ENCODE peak calls at places on chromosomes 2 and 18, in four cellular contexts. I, M, N and W are unnamed samples.
A peak's percentile ranks its signal among the peaks of the same experiment; 100 is the strongest.

GRCh38 chr2:51710222-51710621 is 678.3 kb upstream of the NRXN1 start:
- DNase-seq in M (no peak), I (peak; percentile 12), N (no peak), W (no peak)

GRCh38 chr2:213119061-213119809 is 32.2 kb downstream of the IKZF2 start:
- DNase-seq in I (no peak), M (no peak), N (no peak), W (no peak)

GRCh38 chr2:176545627-176546026 is 276.4 kb downstream of the MTX2 start:
- DNase-seq in I (no peak), N (no peak), M (no peak), W (no peak)

GRCh38 chr2:230358305-230358704 is 31.3 kb downstream of the SP140L start:
- DNase-seq in I (no peak), N (no peak), M (no peak), W (no peak)

GRCh38 chr2:239966848-239967136 is 58.4 kb downstream of the NDUFA10 start:
- DNase-seq in N (no peak), I (no peak), M (no peak), W (peak; percentile 30)

GRCh38 chr2:104004818-104005217 is 849.1 kb upstream of the POU3F3 start:
- DNase-seq in I (no peak), N (no peak), M (no peak), W (no peak)

GRCh38 chr2:30348825-30349224 is 98.2 kb upstream of the LCLAT1 start:
- DNase-seq in N (no peak), I (no peak), M (no peak), W (no peak)

GRCh38 chr2:138522556-138522955 is 21.0 kb downstream of the SPOPL start:
- DNase-seq in I (no peak), N (no peak), M (no peak), W (no peak)

GRCh38 chr2:393711-394696 is 106.1 kb upstream of the ALKAL2 start:
- DNase-seq in N (no peak), M (no peak), I (no peak), W (no peak)

GRCh38 chr18:22585333-22585732 is 167.6 kb upstream of the CTAGE1 start:
- DNase-seq in M (no peak), I (no peak), N (no peak), W (no peak)

GRCh38 chr2:10316336-10316735 is 13.6 kb downstream of the HPCAL1 start:
- DNase-seq in N (no peak), M (no peak), I (no peak), W (no peak)

GRCh38 chr2:69177063-69177771 is 164.2 kb downstream of the ANTXR1 start:
- DNase-seq in I (no peak), N (peak; percentile 75), M (peak; percentile 83), W (peak; percentile 25)

GRCh38 chr2:112204411-112204810 is 50.4 kb downstream of the ZC3H8 start:
- DNase-seq in M (no peak), N (no peak), I (peak; percentile 21), W (no peak)

GRCh38 chr2:43138441-43138840 is 88.0 kb downstream of the ZFP36L2 start:
- DNase-seq in N (no peak), M (no peak), I (no peak), W (no peak)

GRCh38 chr2:238600506-238601432 is 174.0 kb downstream of the ASB1 start:
- DNase-seq in I (no peak), M (no peak), N (no peak), W (no peak)

GRCh38 chr2:188634656-188635055 is 339.5 kb upstream of the COL3A1 start:
- DNase-seq in I (no peak), N (no peak), M (no peak), W (no peak)

GRCh38 chr2:85611217-85611704 is 605 bp downstream of the C2orf68 start:
- DNase-seq in I (no peak), M (no peak), N (no peak), W (no peak)

GRCh38 chr2:225402200-225402776 is 2.8 kb downstream of the NYAP2 start:
- DNase-seq in M (no peak), I (no peak), N (no peak), W (no peak)

GRCh38 chr18:51342815-51343214 is 145.3 kb upstream of the MEX3C start:
- DNase-seq in N (no peak), I (no peak), M (no peak), W (no peak)

GRCh38 chr2:239598732-239599090 is 197.9 kb upstream of the HDAC4 start:
- DNase-seq in I (no peak), M (peak; percentile 17), N (no peak), W (no peak)

GRCh38 chr2:144890828-144891227 is 370.9 kb upstream of the ZEB2 start:
- DNase-seq in N (no peak), I (peak; percentile 37), M (no peak), W (no peak)

GRCh38 chr2:197877038-197877437 is 72.6 kb downstream of the PLCL1 start:
- DNase-seq in N (no peak), I (no peak), M (no peak), W (no peak)

GRCh38 chr18:33282709-33283333 is 157.7 kb downstream of the CCDC178 start:
- DNase-seq in I (no peak), N (no peak), M (no peak), W (no peak)

GRCh38 chr2:211175956-211176355 is 619.6 kb downstream of the CPS1 start:
- DNase-seq in I (no peak), N (no peak), M (no peak), W (no peak)

GRCh38 chr2:64914247-64914646 is 75.0 kb upstream of the SLC1A4 start:
- DNase-seq in N (no peak), M (no peak), I (no peak), W (no peak)

GRCh38 chr2:4553219-4553618 is 849.8 kb downstream of the DCDC2C start:
- DNase-seq in N (no peak), M (no peak), I (no peak), W (peak; percentile 15)

GRCh38 chr2:60292242-60292641 is 261.2 kb downstream of the BCL11A start:
- DNase-seq in M (no peak), I (no peak), N (no peak), W (no peak)

GRCh38 chr2:178070824-178071223 is 1.8 kb downstream of the PDE11A start:
- DNase-seq in M (no peak), I (no peak), N (no peak), W (no peak)

GRCh38 chr2:54416166-54416798 is 39.8 kb upstream of the SPTBN1 start:
- DNase-seq in M (no peak), I (no peak), N (peak; percentile 83), W (no peak)

GRCh38 chr2:237685408-237685807 is 58.0 kb downstream of the LRRFIP1 start:
- DNase-seq in M (peak; percentile 40), I (no peak), N (no peak), W (no peak)

GRCh38 chr18:46278481-46279465 is 174.6 kb downstream of the HAUS1 start:
- DNase-seq in N (no peak), I (no peak), M (no peak), W (no peak)

GRCh38 chr2:222730346-222731065 is 59.0 kb downstream of the MOGAT1 start:
- DNase-seq in N (no peak), M (no peak), I (no peak), W (no peak)

GRCh38 chr2:18290386-18290785 is 270.1 kb downstream of the RDH14 start:
- DNase-seq in M (no peak), I (no peak), N (no peak), W (no peak)

GRCh38 chr2:135783416-135783815 is 41.8 kb downstream of the UBXN4 start:
- DNase-seq in M (no peak), N (no peak), I (no peak), W (no peak)

GRCh38 chr2:172596776-172597175 is 40.9 kb downstream of the PDK1 start:
- DNase-seq in I (no peak), N (no peak), M (no peak), W (no peak)

GRCh38 chr18:446941-447560 is 53.5 kb downstream of the COLEC12 start:
- DNase-seq in M (no peak), I (no peak), N (peak; percentile 58), W (no peak)

GRCh38 chr2:231927566-231927890 is 1.3 kb upstream of the NPPC start:
- DNase-seq in N (no peak), I (no peak), M (peak; percentile 46), W (no peak)

GRCh38 chr18:34971313-34971712 is 69.9 kb upstream of the MAPRE2 start:
- DNase-seq in N (no peak), I (no peak), M (no peak), W (no peak)

DNA sequence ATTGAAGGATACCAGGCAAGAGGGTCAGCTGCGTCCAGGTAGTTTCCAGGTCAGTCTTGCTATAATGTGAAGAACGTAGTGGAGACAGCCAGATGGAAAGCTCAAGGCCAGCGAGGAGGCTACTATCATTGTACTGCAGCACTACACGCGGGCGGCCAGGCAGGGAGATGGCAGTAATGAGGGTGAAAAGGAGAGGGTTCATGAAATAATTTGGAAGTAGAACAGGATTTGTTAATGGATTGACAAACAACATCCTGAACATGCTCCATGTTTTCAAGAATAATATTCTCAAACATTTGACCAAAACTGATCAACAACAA is 17.1 kb downstream of the SPIRE1 start:
- DNase-seq in N (no peak), M (no peak), I (no peak), W (no peak)
- TF ChIP-seq CTCF in N (no peak), M (no peak), I (no peak), W (no peak)

GRCh38 chr2:7053650-7054262 is 136.5 kb downstream of the RNF144A start:
- DNase-seq in N (no peak), I (no peak), M (peak; percentile 68), W (no peak)
- TF ChIP-seq POLR2A in N (no peak), I (no peak), M (no peak), W (no peak)

GRCh38 chr2:216134958-216135541 is 25.9 kb downstream of the XRCC5 start:
- DNase-seq in I (no peak), M (no peak), N (no peak), W (no peak)
- H3K36me3 ChIP-seq in I (peaks cover 71% of the 10 kb centered on the region), M (peaks cover 55% of the 10 kb centered on the region), N (peaks cover 67% of the 10 kb centered on the region), W (peaks cover 91% of the 10 kb centered on the region)

GRCh38 chr2:207219716-207220414 is 54.1 kb upstream of the KLF7 start:
- DNase-seq in M (no peak), I (no peak), N (no peak), W (no peak)

GRCh38 chr2:207221731-207222130 is 56.0 kb upstream of the KLF7 start:
- DNase-seq in N (no peak), M (no peak), I (no peak), W (no peak)

GRCh38 chr2:207216454-207216853 is 50.7 kb upstream of the KLF7 start:
- DNase-seq in I (no peak), M (no peak), N (no peak), W (no peak)

GRCh38 chr2:207217442-207217841 is 51.7 kb upstream of the KLF7 start:
- DNase-seq in I (no peak), N (no peak), M (no peak), W (no peak)

GRCh38 chr2:207219036-207219435 is 53.3 kb upstream of the KLF7 start:
- DNase-seq in I (no peak), M (no peak), N (no peak), W (no peak)
- TF ChIP-seq CTCF in I (no peak), M (no peak), N (no peak), W (no peak)

GRCh38 chr2:67397143-67397986 is at the start of gene ETAA1:
- DNase-seq in I (peak; percentile 68), M (peak; percentile 97), N (peak; percentile 94), W (peak; percentile 85)
- TF ChIP-seq POLR2A in I (peak; percentile 51), M (peak; percentile 82), N (no peak), W (peak; percentile 61)